ENCODE peak calls at places on chromosome 18, in seven cellular contexts. O, Y, L, R, X, I and Z are unnamed samples.

GRCh38 chr18:72727038-72727690 is 140.6 kb downstream of the NETO1 start:
- DNase-seq in O (no peak), L (no peak), R (no peak), X (no peak), Y (no peak), I (no peak), Z (no peak)

GRCh38 chr18:11516988-11517630 is 92.3 kb upstream of the SLC35G4 start:
- DNase-seq in X (no peak), Y (no peak), R (peak), I (no peak), L (no peak), O (no peak), Z (no peak)

GRCh38 chr18:34493099-34493544 is 217.0 kb upstream of the DTNA start:
- DNase-seq in Y (peak), R (peak), L (peak), O (peak), I (no peak), X (peak), Z (peak)

GRCh38 chr18:22670914-22671313 is 253.2 kb upstream of the CTAGE1 start:
- DNase-seq in L (no peak), Y (no peak), O (peak), R (no peak), X (no peak), I (no peak), Z (no peak)

GRCh38 chr18:74604774-74605173 is 7.1 kb downstream of the ZNF407 start:
- DNase-seq in R (no peak), Y (no peak), I (no peak), X (no peak), O (peak), L (no peak), Z (no peak)

GRCh38 chr18:1047406-1047805 is 142.7 kb downstream of the ADCYAP1 start:
- DNase-seq in Y (no peak), X (no peak), O (peak), I (no peak), L (no peak), R (peak), Z (no peak)

GRCh38 chr18:58363767-58364540 is 264.9 kb downstream of the ALPK2 start:
- DNase-seq in O (peak), R (peak), X (no peak), L (no peak), Y (no peak), I (no peak), Z (no peak)

GRCh38 chr18:22846088-22846683 is 86.9 kb upstream of the RBBP8 start:
- DNase-seq in Y (no peak), I (no peak), R (peak), L (no peak), X (no peak), O (peak), Z (no peak)

GRCh38 chr18:42649636-42650035 is 465.8 kb downstream of the RIT2 start:
- DNase-seq in Y (no peak), I (no peak), O (peak), R (no peak), L (no peak), X (no peak), Z (no peak)

GRCh38 chr18:3395466-3395865 is 54.5 kb upstream of the TGIF1 start:
- DNase-seq in O (no peak), R (no peak), Y (no peak), L (no peak), I (no peak), X (no peak), Z (no peak)

GRCh38 chr18:57900906-57901305 is 97.8 kb upstream of the ATP8B1 start:
- DNase-seq in Y (no peak), O (no peak), I (no peak), R (peak), L (no peak), X (no peak), Z (no peak)

GRCh38 chr18:59042477-59042842 is 97.2 kb upstream of the SEC11C start:
- DNase-seq in X (no peak), I (no peak), Y (no peak), O (peak), L (no peak), R (peak), Z (no peak)

GRCh38 chr18:56257215-56257614 is 381.2 kb downstream of the TXNL1 start:
- DNase-seq in R (peak), X (peak), L (no peak), Y (no peak), I (no peak), O (peak), Z (no peak)

GRCh38 chr18:61702007-61702406 is 190.8 kb downstream of the RNF152 start:
- DNase-seq in O (peak), R (peak), L (no peak), X (no peak), Y (no peak), I (peak), Z (no peak)

GRCh38 chr18:45050712-45051639 is 370.3 kb downstream of the SETBP1 start:
- DNase-seq in R (peak), X (no peak), Y (no peak), O (peak), I (peak), L (no peak), Z (no peak)

GRCh38 chr18:55302337-55302833 is 285.6 kb downstream of the TCF4 start:
- DNase-seq in L (no peak), R (peak), Y (no peak), X (no peak), O (no peak), I (no peak), Z (no peak)

GRCh38 chr18:41524674-41525470 is 430.2 kb upstream of the PIK3C3 start:
- DNase-seq in X (no peak), I (no peak), O (no peak), L (no peak), R (no peak), Y (no peak), Z (no peak)

GRCh38 chr18:13551841-13552733 is 174.3 kb downstream of the FAM210A start:
- DNase-seq in Y (no peak), L (no peak), O (no peak), I (no peak), R (no peak), X (no peak), Z (no peak)

GRCh38 chr18:3248670-3249359 is 1.2 kb downstream of the MYL12A start:
- DNase-seq in O (peak), L (no peak), X (peak), R (peak), I (peak), Y (no peak), Z (peak)

GRCh38 chr18:80213173-80213572 is 34.1 kb downstream of the PARD6G start:
- DNase-seq in L (no peak), Y (no peak), O (no peak), I (no peak), X (no peak), R (no peak), Z (no peak)

GRCh38 chr18:78937166-78937565 is 42.5 kb upstream of the SALL3 start:
- DNase-seq in I (no peak), Y (no peak), X (no peak), L (no peak), O (no peak), R (no peak), Z (no peak)

GRCh38 chr18:13245481-13246000 is 27.0 kb downstream of the LDLRAD4 start:
- DNase-seq in R (no peak), X (no peak), I (no peak), O (no peak), Y (no peak), L (no peak), Z (no peak)

GRCh38 chr18:9092665-9093064 is 9.8 kb upstream of the NDUFV2 start:
- DNase-seq in L (no peak), Y (no peak), X (no peak), O (peak), R (peak), I (no peak), Z (no peak)

GRCh38 chr18:44627245-44627644 is 53.4 kb upstream of the SETBP1 start:
- DNase-seq in O (peak), R (peak), Y (no peak), X (no peak), L (no peak), I (no peak), Z (no peak)

GRCh38 chr18:26655614-26656400 is 107.5 kb upstream of the KCTD1 start:
- DNase-seq in X (no peak), I (peak), R (peak), L (no peak), Y (peak), O (peak), Z (no peak)

GRCh38 chr18:73118121-73118816 is 250.5 kb upstream of the NETO1 start:
- DNase-seq in O (peak), L (no peak), I (peak), X (no peak), Y (no peak), R (peak), Z (no peak)

GRCh38 chr18:54117853-54118773 is 106.4 kb downstream of the MBD2 start:
- DNase-seq in X (no peak), Y (no peak), I (no peak), R (no peak), O (peak), L (no peak), Z (no peak)

GRCh38 chr18:394997-395383 is 105.5 kb downstream of the COLEC12 start:
- DNase-seq in Y (no peak), I (no peak), R (peak), X (no peak), L (no peak), O (peak), Z (no peak)

GRCh38 chr18:48538531-48539405 is at the start of gene CTIF:
- DNase-seq in Y (peak), X (peak), L (peak), I (peak), R (peak), O (peak), Z (peak)

GRCh38 chr18:48541026-48541746 is 2.4 kb downstream of the CTIF start:
- DNase-seq in O (peak), Y (peak), X (peak), R (peak), L (peak), I (peak), Z (peak)

GRCh38 chr18:48541747-48542108 is 2.9 kb downstream of the CTIF start:
- DNase-seq in R (no peak), Y (no peak), I (no peak), X (no peak), O (no peak), L (no peak), Z (no peak)

GRCh38 chr18:48539406-48540328 is 836 bp downstream of the CTIF start:
- DNase-seq in Y (peak), I (peak), L (no peak), O (peak), X (peak), R (peak), Z (peak)

DNA sequence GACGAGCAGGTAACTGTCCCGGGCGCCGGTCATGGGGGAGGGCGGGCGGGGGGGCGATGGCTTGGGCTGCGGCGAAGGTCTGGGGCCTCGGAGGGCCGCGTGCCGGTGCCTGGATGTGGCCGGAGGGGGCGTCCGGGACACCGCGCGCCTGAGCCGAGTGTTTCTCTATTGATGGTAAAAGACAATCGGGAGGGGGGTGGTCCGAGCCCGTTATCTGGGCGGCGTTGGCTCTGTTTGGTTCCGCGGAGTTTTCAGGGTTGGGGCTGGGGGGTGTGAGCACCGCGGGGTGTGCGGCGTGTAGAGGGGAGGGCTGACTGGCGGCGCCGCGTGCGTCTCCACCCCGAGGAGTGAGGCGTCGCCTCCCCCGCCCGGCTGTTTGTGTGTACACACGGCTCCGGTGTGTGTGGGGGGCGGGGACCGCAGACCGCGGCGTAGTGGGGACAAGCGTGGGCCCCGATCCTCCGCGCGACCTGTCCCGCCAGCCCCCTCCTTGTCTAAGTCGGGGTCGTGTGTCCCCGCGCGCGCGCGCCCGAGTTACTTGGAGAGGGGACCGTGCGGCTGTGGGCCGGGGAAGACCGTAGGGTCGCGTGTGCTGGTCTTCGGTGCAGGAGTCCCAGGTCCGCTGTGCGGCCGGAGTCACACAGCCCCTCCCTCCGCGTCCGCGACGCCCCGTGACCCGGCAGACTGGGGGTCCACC is 1.6 kb downstream of the CTIF start:
- DNase-seq in Y (peak), L (no peak), I (peak), X (peak), O (peak), R (peak), Z (peak)
- TF ChIP-seq CTCF in Y (peak), L (no peak), I (no peak), X (peak), O (peak), R (no peak), Z (no peak)

DNA sequence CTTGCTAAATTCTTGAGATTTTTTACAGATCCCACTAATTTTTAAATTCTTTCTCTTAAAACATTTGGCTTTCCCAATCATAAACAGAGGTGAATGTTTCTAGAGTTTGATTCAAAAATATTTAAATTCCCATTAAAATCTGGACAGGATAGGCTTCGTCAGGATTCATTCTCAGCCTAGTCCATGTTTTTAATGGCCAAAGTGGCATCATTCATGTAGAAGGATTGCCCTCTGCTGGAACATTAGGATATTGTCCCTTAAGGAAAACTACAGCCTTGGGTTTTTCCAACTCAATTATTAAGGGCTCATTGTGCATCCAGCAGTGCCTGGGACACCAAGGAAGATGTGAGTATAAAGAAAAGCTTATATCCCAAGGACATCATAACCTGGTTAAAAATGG is 71.7 kb downstream of the TPGS2 start:
- DNase-seq in X (no peak), I (peak), L (peak), Y (no peak), O (peak), R (peak), Z (no peak)
- TF ChIP-seq CTCF in X (peak), I (peak), L (peak), Y (peak), O (peak), R (peak), Z (no peak)

GRCh38 chr18:33020877-33021276 is 248.1 kb upstream of the KLHL14 start:
- DNase-seq in O (no peak), X (no peak), Y (no peak), R (peak), I (no peak), L (no peak), Z (no peak)
- TF ChIP-seq CTCF in O (no peak), X (no peak), Y (no peak), R (no peak), I (no peak), L (no peak), Z (no peak)

DNA sequence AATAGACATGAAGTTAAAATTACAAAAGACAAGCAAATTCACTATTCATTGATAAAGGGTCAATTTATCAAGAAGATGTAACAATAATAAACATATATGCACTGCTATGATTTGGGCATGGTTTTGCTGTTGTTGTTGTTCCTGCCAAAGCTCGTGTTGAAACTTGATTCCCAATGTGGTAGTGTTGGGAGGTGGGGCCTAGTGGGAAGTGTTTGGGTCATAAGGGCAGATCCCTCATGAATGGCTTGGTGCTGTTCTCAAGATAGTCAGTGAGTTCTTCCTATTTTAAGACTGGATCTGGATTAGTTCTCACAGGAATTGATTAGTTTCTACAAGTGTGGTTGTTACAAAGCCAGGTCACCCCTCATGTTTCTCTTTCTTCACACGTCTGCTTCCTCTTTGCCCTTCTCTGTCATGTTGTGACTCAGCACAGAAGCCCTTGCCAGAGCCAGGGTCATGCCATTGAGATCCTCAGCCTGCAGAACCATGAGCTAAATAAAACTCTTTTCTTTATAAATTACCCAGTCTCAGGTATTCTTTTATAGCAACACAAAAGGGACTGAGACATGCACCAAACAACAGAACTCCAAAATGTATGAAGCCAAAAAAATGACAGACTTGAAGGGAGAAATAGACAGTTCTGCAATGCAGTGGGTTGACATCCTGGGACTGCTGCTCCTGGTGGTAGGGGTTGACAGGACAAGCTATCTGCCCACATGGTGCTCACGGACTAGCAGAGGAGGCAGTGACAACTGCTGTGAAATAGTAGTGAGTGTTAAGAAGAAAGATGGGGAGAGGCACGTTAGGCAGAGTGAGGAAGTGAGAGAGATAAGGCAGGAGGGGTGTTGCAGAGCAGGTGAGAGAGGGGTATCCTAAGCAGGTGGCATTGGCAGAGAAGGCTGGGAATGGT is 18.6 kb upstream of the SKA1 start:
- DNase-seq in Y (no peak), L (no peak), O (peak), X (peak), R (peak), I (no peak), Z (peak)
- TF ChIP-seq CTCF in Y (no peak), L (no peak), O (peak), X (peak), R (peak), I (no peak), Z (peak)

GRCh38 chr18:63155910-63156773 is 163.4 kb downstream of the BCL2 start:
- DNase-seq in R (no peak), I (no peak), O (no peak), Y (no peak), X (no peak), L (no peak), Z (peak)
- TF ChIP-seq CTCF in R (no peak), I (no peak), O (no peak), Y (no peak), X (no peak), L (no peak), Z (no peak)